ENCODE peak calls at places on chromosome 6, in seven cellular contexts. One of them, this sample, is unnamed.

GRCh38 chr6:23454090-23454998 is 671.7 kb upstream of the NRSN1 start:
- DNase-seq in HepG2: no peak
- DNase-seq in AG04450: peak; percentile 11
- DNase-seq in SJSA1: no peak
- DNase-seq in neural crest cell: no peak
- DNase-seq in right lobe of liver: no peak
- DNase-seq in left ventricle myocardium inferior: no peak
- DNase-seq in this sample: no peak

GRCh38 chr6:164322533-164322932 is 908.0 kb downstream of the QKI start:
- DNase-seq in neural crest cell: no peak
- DNase-seq in left ventricle myocardium inferior: no peak
- DNase-seq in AG04450: no peak
- DNase-seq in SJSA1: no peak
- DNase-seq in HepG2: no peak
- DNase-seq in right lobe of liver: no peak
- DNase-seq in this sample: no peak

GRCh38 chr6:131911951-131912350 is 39.2 kb downstream of the CCN2 start:
- DNase-seq in AG04450: no peak
- DNase-seq in neural crest cell: no peak
- DNase-seq in HepG2: no peak
- DNase-seq in left ventricle myocardium inferior: no peak
- DNase-seq in SJSA1: no peak
- DNase-seq in right lobe of liver: no peak
- DNase-seq in this sample: no peak

GRCh38 chr6:127192911-127193503 is 73.7 kb upstream of the RNF146 start:
- DNase-seq in AG04450: no peak
- DNase-seq in HepG2: no peak
- DNase-seq in left ventricle myocardium inferior: no peak
- DNase-seq in right lobe of liver: no peak
- DNase-seq in SJSA1: no peak
- DNase-seq in neural crest cell: no peak
- DNase-seq in this sample: no peak

GRCh38 chr6:16961577-16961976 is 140.3 kb upstream of the STMND1 start:
- DNase-seq in SJSA1: no peak
- DNase-seq in neural crest cell: no peak
- DNase-seq in HepG2: no peak
- DNase-seq in right lobe of liver: no peak
- DNase-seq in left ventricle myocardium inferior: no peak
- DNase-seq in AG04450: no peak
- DNase-seq in this sample: no peak

GRCh38 chr6:139508576-139508975 is 134.1 kb upstream of the CITED2 start:
- DNase-seq in SJSA1: no peak
- DNase-seq in right lobe of liver: no peak
- DNase-seq in HepG2: peak; percentile 87
- DNase-seq in AG04450: no peak
- DNase-seq in left ventricle myocardium inferior: no peak
- DNase-seq in neural crest cell: no peak
- DNase-seq in this sample: no peak

GRCh38 chr6:20302168-20302567 is 89.9 kb upstream of the MBOAT1 start:
- DNase-seq in neural crest cell: no peak
- DNase-seq in SJSA1: no peak
- DNase-seq in right lobe of liver: no peak
- DNase-seq in AG04450: no peak
- DNase-seq in left ventricle myocardium inferior: no peak
- DNase-seq in HepG2: no peak
- DNase-seq in this sample: no peak

GRCh38 chr6:24344981-24345380 is 12.9 kb downstream of the DCDC2 start:
- DNase-seq in SJSA1: no peak
- DNase-seq in right lobe of liver: no peak
- DNase-seq in left ventricle myocardium inferior: no peak
- DNase-seq in AG04450: no peak
- DNase-seq in neural crest cell: no peak
- DNase-seq in HepG2: no peak
- DNase-seq in this sample: no peak

GRCh38 chr6:30722280-30723112 is 2.3 kb downstream of the TUBB start:
- DNase-seq in right lobe of liver: peak; percentile 84
- DNase-seq in neural crest cell: peak; percentile 85
- DNase-seq in AG04450: no peak
- DNase-seq in left ventricle myocardium inferior: peak; percentile 84
- DNase-seq in SJSA1: peak; percentile 83
- DNase-seq in HepG2: peak; percentile 82
- DNase-seq in this sample: peak; percentile 54

GRCh38 chr6:147675281-147675680 is 166.8 kb downstream of the SAMD5 start:
- DNase-seq in left ventricle myocardium inferior: no peak
- DNase-seq in right lobe of liver: no peak
- DNase-seq in HepG2: no peak
- DNase-seq in AG04450: peak; percentile 26
- DNase-seq in neural crest cell: no peak
- DNase-seq in SJSA1: no peak
- DNase-seq in this sample: no peak

GRCh38 chr6:5359413-5359812 is 98.1 kb downstream of the FARS2 start:
- DNase-seq in left ventricle myocardium inferior: no peak
- DNase-seq in AG04450: no peak
- DNase-seq in right lobe of liver: no peak
- DNase-seq in SJSA1: no peak
- DNase-seq in neural crest cell: no peak
- DNase-seq in HepG2: no peak
- DNase-seq in this sample: no peak

GRCh38 chr6:33616113-33616512 is 5.0 kb upstream of the ITPR3 start:
- DNase-seq in HepG2: no peak
- DNase-seq in left ventricle myocardium inferior: no peak
- DNase-seq in AG04450: no peak
- DNase-seq in SJSA1: no peak
- DNase-seq in right lobe of liver: no peak
- DNase-seq in neural crest cell: no peak
- DNase-seq in this sample: no peak

GRCh38 chr6:41200901-41201783 is at the start of gene TREML2:
- DNase-seq in right lobe of liver: no peak
- DNase-seq in neural crest cell: no peak
- DNase-seq in SJSA1: no peak
- DNase-seq in HepG2: no peak
- DNase-seq in left ventricle myocardium inferior: no peak
- DNase-seq in AG04450: no peak
- DNase-seq in this sample: no peak

GRCh38 chr6:54493138-54493537 is 184.9 kb downstream of the TINAG start:
- DNase-seq in neural crest cell: no peak
- DNase-seq in SJSA1: no peak
- DNase-seq in HepG2: no peak
- DNase-seq in AG04450: peak; percentile 51
- DNase-seq in right lobe of liver: no peak
- DNase-seq in left ventricle myocardium inferior: no peak
- DNase-seq in this sample: no peak

GRCh38 chr6:33426590-33427563 is 7.0 kb downstream of the SYNGAP1 start:
- DNase-seq in right lobe of liver: no peak
- DNase-seq in AG04450: no peak
- DNase-seq in left ventricle myocardium inferior: no peak
- DNase-seq in HepG2: no peak
- DNase-seq in SJSA1: no peak
- DNase-seq in neural crest cell: no peak
- DNase-seq in this sample: no peak

GRCh38 chr6:15426926-15427325 is 181.1 kb downstream of the JARID2 start:
- DNase-seq in right lobe of liver: no peak
- DNase-seq in neural crest cell: no peak
- DNase-seq in HepG2: no peak
- DNase-seq in AG04450: no peak
- DNase-seq in left ventricle myocardium inferior: no peak
- DNase-seq in SJSA1: no peak
- DNase-seq in this sample: no peak

GRCh38 chr6:11236351-11236750 is 3.9 kb upstream of the NEDD9 start:
- DNase-seq in neural crest cell: no peak
- DNase-seq in left ventricle myocardium inferior: no peak
- DNase-seq in SJSA1: no peak
- DNase-seq in AG04450: no peak
- DNase-seq in HepG2: no peak
- DNase-seq in right lobe of liver: no peak
- DNase-seq in this sample: no peak

GRCh38 chr6:69865126-69865525 is 1.2 kb upstream of the COL19A1 start:
- DNase-seq in neural crest cell: no peak
- DNase-seq in right lobe of liver: no peak
- DNase-seq in HepG2: no peak
- DNase-seq in left ventricle myocardium inferior: no peak
- DNase-seq in SJSA1: no peak
- DNase-seq in AG04450: no peak
- DNase-seq in this sample: no peak

GRCh38 chr6:168132531-168133184 is 53.6 kb upstream of the FRMD1 start:
- DNase-seq in left ventricle myocardium inferior: peak; percentile 69
- DNase-seq in right lobe of liver: peak; percentile 69
- DNase-seq in HepG2: peak; percentile 53
- DNase-seq in SJSA1: peak; percentile 57
- DNase-seq in neural crest cell: peak; percentile 44
- DNase-seq in AG04450: peak; percentile 20
- DNase-seq in this sample: peak; percentile 81

GRCh38 chr6:165782124-165782523 is 119.1 kb upstream of the PDE10A start:
- DNase-seq in SJSA1: no peak
- DNase-seq in neural crest cell: no peak
- DNase-seq in left ventricle myocardium inferior: no peak
- DNase-seq in right lobe of liver: no peak
- DNase-seq in HepG2: no peak
- DNase-seq in AG04450: no peak
- DNase-seq in this sample: no peak

GRCh38 chr6:118280210-118280609 is 267.9 kb upstream of the PLN start:
- DNase-seq in AG04450: no peak
- DNase-seq in right lobe of liver: no peak
- DNase-seq in neural crest cell: no peak
- DNase-seq in left ventricle myocardium inferior: no peak
- DNase-seq in SJSA1: no peak
- DNase-seq in HepG2: no peak
- DNase-seq in this sample: no peak

GRCh38 chr6:31055401-31055800 is 45.1 kb downstream of the MUC22 start:
- DNase-seq in right lobe of liver: no peak
- DNase-seq in neural crest cell: no peak
- DNase-seq in left ventricle myocardium inferior: no peak
- DNase-seq in AG04450: no peak
- DNase-seq in HepG2: no peak
- DNase-seq in SJSA1: no peak
- DNase-seq in this sample: no peak

GRCh38 chr6:124795879-124796838 is 166.1 kb upstream of the RNF217 start:
- DNase-seq in AG04450: no peak
- DNase-seq in neural crest cell: peak; percentile 22
- DNase-seq in left ventricle myocardium inferior: peak; percentile 22
- DNase-seq in HepG2: no peak
- DNase-seq in SJSA1: no peak
- DNase-seq in right lobe of liver: no peak
- DNase-seq in this sample: peak; percentile 47

GRCh38 chr6:87700351-87700728 is 1.7 kb downstream of the AKIRIN2 start:
- DNase-seq in AG04450: no peak
- DNase-seq in SJSA1: no peak
- DNase-seq in HepG2: no peak
- DNase-seq in neural crest cell: no peak
- DNase-seq in left ventricle myocardium inferior: no peak
- DNase-seq in right lobe of liver: no peak
- DNase-seq in this sample: no peak

GRCh38 chr6:31736768-31737314 is 511 bp upstream of the CLIC1 start:
- DNase-seq in AG04450: no peak
- DNase-seq in right lobe of liver: no peak
- DNase-seq in neural crest cell: no peak
- DNase-seq in HepG2: peak; percentile 33
- DNase-seq in SJSA1: no peak
- DNase-seq in left ventricle myocardium inferior: no peak
- DNase-seq in this sample: no peak

GRCh38 chr6:69392745-69393144 is 404.1 kb downstream of the LMBRD1 start:
- DNase-seq in left ventricle myocardium inferior: no peak
- DNase-seq in AG04450: no peak
- DNase-seq in neural crest cell: no peak
- DNase-seq in SJSA1: no peak
- DNase-seq in right lobe of liver: no peak
- DNase-seq in HepG2: no peak
- DNase-seq in this sample: no peak

GRCh38 chr6:143759666-143760065 is 81.9 kb downstream of the PHACTR2 start:
- DNase-seq in SJSA1: no peak
- DNase-seq in AG04450: no peak
- DNase-seq in HepG2: no peak
- DNase-seq in right lobe of liver: no peak
- DNase-seq in neural crest cell: no peak
- DNase-seq in left ventricle myocardium inferior: no peak
- DNase-seq in this sample: no peak

GRCh38 chr6:14747881-14748520 is 497.9 kb upstream of the JARID2 start:
- DNase-seq in left ventricle myocardium inferior: no peak
- DNase-seq in AG04450: no peak
- DNase-seq in HepG2: no peak
- DNase-seq in right lobe of liver: no peak
- DNase-seq in SJSA1: no peak
- DNase-seq in neural crest cell: no peak
- DNase-seq in this sample: no peak

GRCh38 chr6:3259491-3259958 is 778 bp downstream of the PSMG4 start:
- DNase-seq in neural crest cell: no peak
- DNase-seq in left ventricle myocardium inferior: peak; percentile 31
- DNase-seq in AG04450: no peak
- DNase-seq in SJSA1: no peak
- DNase-seq in HepG2: peak; percentile 36
- DNase-seq in right lobe of liver: no peak
- DNase-seq in this sample: peak; percentile 67

GRCh38 chr6:31836676-31837611 is 9.4 kb downstream of the HSPA1B start:
- DNase-seq in left ventricle myocardium inferior: no peak
- DNase-seq in SJSA1: no peak
- DNase-seq in right lobe of liver: no peak
- DNase-seq in HepG2: no peak
- DNase-seq in neural crest cell: no peak
- DNase-seq in AG04450: no peak
- DNase-seq in this sample: no peak